ENCODE peak calls at places on chromosomes 11 and 22, in ten cellular contexts. P is ovary, E is SK-N-SH, L is K562, C is suprapubic skin, J is sigmoid colon, B is transverse colon, Z is A549, R is stomach, S is GM12878. X is an unnamed sample.

GRCh38 chr11:22244986-22245592 is 52.2 kb downstream of the ANO5 start:
- DNase-seq in P (peak; percentile 13), E (peak; percentile 18), L (no peak), C (no peak), J (no peak), B (peak; percentile 10), Z (peak; percentile 6), R (peak; percentile 47), S (no peak), X (no peak)

GRCh38 chr11:102172127-102172848 is 62.0 kb downstream of the YAP1 start:
- DNase-seq in P (no peak), E (no peak), L (no peak), C (no peak), J (no peak), B (no peak), Z (no peak), R (no peak), S (no peak), X (no peak)

GRCh38 chr11:134045799-134046635 is 22.9 kb upstream of the JAM3 start:
- DNase-seq in P (no peak), E (peak; percentile 84), L (no peak), C (peak; percentile 56), J (peak; percentile 83), B (no peak), Z (no peak), R (no peak), S (no peak), X (no peak)

GRCh38 chr22:27835446-27835845 is 33.9 kb upstream of the MN1 start:
- DNase-seq in P (no peak), E (no peak), L (no peak), C (peak; percentile 10), J (peak; percentile 24), B (no peak), Z (no peak), R (no peak), S (no peak), X (no peak)

GRCh38 chr11:48064306-48064705 is 83.9 kb downstream of the PTPRJ start:
- DNase-seq in P (peak; percentile 29), E (no peak), L (no peak), C (peak; percentile 17), J (no peak), B (no peak), Z (no peak), R (no peak), S (no peak), X (no peak)

GRCh38 chr11:117538731-117539130 is 211.1 kb downstream of the CEP164 start:
- DNase-seq in P (no peak), E (peak; percentile 76), L (no peak), C (no peak), J (peak; percentile 76), B (no peak), Z (no peak), R (no peak), S (no peak), X (no peak)

GRCh38 chr11:44071157-44071556 is 5.1 kb downstream of the ACCS start:
- DNase-seq in P (no peak), E (no peak), L (no peak), C (no peak), J (no peak), B (no peak), Z (no peak), R (no peak), S (no peak), X (no peak)

GRCh38 chr22:27179161-27179560 is 521.8 kb downstream of the MIAT start:
- DNase-seq in P (no peak), E (no peak), L (no peak), C (no peak), J (no peak), B (no peak), Z (no peak), R (no peak), S (no peak), X (no peak)

GRCh38 chr11:77112641-77113381 is 10.2 kb downstream of the OMP start:
- DNase-seq in P (no peak), E (no peak), L (no peak), C (no peak), J (no peak), B (no peak), Z (no peak), R (no peak), S (no peak), X (no peak)

GRCh38 chr11:123354371-123354770 is 75.7 kb upstream of the GRAMD1B start:
- DNase-seq in P (no peak), E (no peak), L (no peak), C (no peak), J (no peak), B (no peak), Z (no peak), R (no peak), S (no peak), X (no peak)

GRCh38 chr11:116576523-116576922 is 196.3 kb downstream of the BUD13 start:
- DNase-seq in P (no peak), E (no peak), L (no peak), C (no peak), J (no peak), B (no peak), Z (no peak), R (no peak), S (no peak), X (no peak)

DNA sequence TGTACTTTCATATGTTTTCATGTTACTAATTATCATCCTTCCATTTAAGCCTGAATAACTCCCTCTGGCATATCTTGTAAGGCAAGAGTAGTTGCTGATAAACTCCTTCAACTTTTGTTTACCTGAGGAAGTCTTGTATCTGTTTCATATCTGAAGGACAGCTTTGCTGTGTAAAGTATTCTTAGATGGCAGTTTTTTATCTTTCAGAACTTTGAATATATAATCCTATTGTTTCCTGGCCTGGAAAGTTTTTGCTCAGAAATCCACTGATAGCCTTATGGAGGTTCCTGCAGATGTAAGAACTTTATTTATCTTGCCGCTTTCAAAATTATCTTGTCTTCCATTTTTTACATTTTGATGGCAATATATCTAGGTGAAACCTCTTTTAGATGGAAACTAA is 69.1 kb downstream of the KCNQ1OT1 start:
- DNase-seq in P (no peak), E (no peak), L (no peak), C (no peak), J (no peak), B (no peak), Z (no peak), R (no peak), S (no peak), X (no peak)
- H3K9me3 ChIP-seq in P (no peaks in the 10 kb centered on the region), E (peaks cover 16% of the 10 kb centered on the region), L (peaks cover 8% of the 10 kb centered on the region), C (peaks cover 30% of the 10 kb centered on the region), J (peaks cover 7% of the 10 kb centered on the region), B (peaks cover 29% of the 10 kb centered on the region), Z (peaks cover 82% of the 10 kb centered on the region), R (peaks cover 15% of the 10 kb centered on the region), S (no peaks in the 10 kb centered on the region), X (peaks cover 44% of the 10 kb centered on the region)

DNA sequence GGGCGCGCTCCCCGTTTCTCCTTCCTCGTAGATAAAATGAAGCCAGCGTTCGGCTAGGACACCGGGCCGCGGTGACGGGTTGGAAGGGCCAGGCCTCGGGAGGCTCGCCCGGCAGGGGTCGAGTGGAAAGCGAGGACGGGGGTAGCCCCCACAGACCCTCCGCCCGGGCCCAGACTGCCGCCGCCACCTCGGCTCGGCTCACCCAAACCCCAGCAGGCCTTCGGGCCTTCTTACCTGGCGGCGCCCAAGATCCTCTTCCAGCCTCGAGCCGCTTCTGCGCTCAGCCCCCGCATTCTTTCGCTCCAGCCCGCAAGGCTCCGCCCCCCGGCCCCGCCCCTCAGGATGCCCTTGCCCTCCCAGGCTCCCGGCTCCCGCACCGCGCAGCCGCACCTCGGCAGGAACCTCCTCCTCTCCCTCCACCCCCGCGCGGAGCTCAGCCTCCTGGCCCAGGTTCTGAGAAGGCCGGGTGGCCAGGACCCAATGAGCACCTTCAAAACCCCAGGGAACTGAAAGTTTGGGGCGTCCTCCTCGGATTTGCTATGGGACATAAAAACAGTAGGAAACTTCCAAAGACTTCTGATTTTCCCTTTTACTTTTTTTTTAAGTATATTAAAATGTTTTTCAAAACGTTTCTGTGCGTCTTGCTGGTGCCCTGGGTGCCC is at the start of gene CD59:
- DNase-seq in P (peak; percentile 97), E (peak; percentile 97), L (peak; percentile 96), C (peak; percentile 98), J (peak; percentile 98), B (peak; percentile 98), Z (peak; percentile 93), R (peak; percentile 98), S (peak; percentile 54), X (peak; percentile 92)
- TF ChIP-seq EP300 in P (no peak), E (no peak), L (no peak), C (no peak), J (no peak), B (no peak), Z (no peak), R (no peak), S (no peak), X (peak; percentile 99)

GRCh38 chr11:27717377-27717776 is 17.1 kb upstream of the BDNF start:
- DNase-seq in P (no peak), E (peak; percentile 45), L (peak; percentile 22), C (no peak), J (no peak), B (no peak), Z (peak; percentile 58), R (no peak), S (no peak), X (no peak)

GRCh38 chr11:27718853-27719574 is 18.8 kb upstream of the BDNF start:
- DNase-seq in P (peak; percentile 21), E (peak; percentile 79), L (no peak), C (no peak), J (no peak), B (peak; percentile 12), Z (peak; percentile 55), R (no peak), S (no peak), X (no peak)

GRCh38 chr11:27717801-27718229 is 17.6 kb upstream of the BDNF start:
- DNase-seq in P (no peak), E (no peak), L (no peak), C (no peak), J (no peak), B (no peak), Z (no peak), R (no peak), S (no peak), X (no peak)

GRCh38 chr11:27719575-27719925 is 19.3 kb upstream of the BDNF start:
- DNase-seq in P (no peak), E (peak; percentile 52), L (no peak), C (no peak), J (no peak), B (no peak), Z (no peak), R (no peak), S (no peak), X (no peak)

GRCh38 chr11:27718346-27718852 is 18.1 kb upstream of the BDNF start:
- DNase-seq in P (no peak), E (peak; percentile 76), L (no peak), C (no peak), J (peak; percentile 69), B (peak; percentile 9), Z (peak; percentile 76), R (no peak), S (no peak), X (no peak)
- H3K4me3 ChIP-seq in P (no peak overlapping the region), E (peak overlapping the region; percentile 90), L (no peak overlapping the region), C (peak overlapping the region; percentile 48), J (peak overlapping the region; percentile 47), B (peak overlapping the region; percentile 25), Z (peak overlapping the region; percentile 88), R (peak overlapping the region; percentile 40), S (no peak overlapping the region), X (peak overlapping the region; percentile 44)

DNA sequence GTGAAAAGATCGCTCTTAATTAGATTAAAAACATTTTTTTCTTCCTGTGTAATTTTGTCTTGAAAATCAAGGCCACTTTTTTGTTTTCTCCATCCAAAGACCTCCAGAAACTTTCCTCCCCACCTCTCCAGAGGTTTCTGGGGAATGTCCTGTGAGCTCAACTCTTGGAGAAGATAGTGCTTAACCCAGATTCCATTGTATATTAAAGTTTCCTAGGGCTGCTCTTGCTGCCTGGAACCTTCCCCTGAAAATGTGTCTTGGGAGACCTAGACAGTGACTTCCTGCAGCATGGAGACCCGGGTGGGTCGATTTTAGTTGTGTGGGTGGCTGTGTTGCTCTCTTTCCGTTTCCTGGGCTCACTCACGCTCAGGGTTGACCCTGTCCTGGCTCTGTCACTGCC is 47.4 kb downstream of the KCNQ1OT1 start:
- DNase-seq in P (no peak), E (peak; percentile 18), L (no peak), C (no peak), J (no peak), B (no peak), Z (no peak), R (no peak), S (no peak), X (no peak)
- H3K9me3 ChIP-seq in P (peaks cover 3% of the 10 kb centered on the region), E (peaks cover 19% of the 10 kb centered on the region), L (peaks cover 32% of the 10 kb centered on the region), C (peaks cover 18% of the 10 kb centered on the region), J (peaks cover 39% of the 10 kb centered on the region), B (peaks cover 33% of the 10 kb centered on the region), Z (peaks cover 97% of the 10 kb centered on the region), R (peaks cover 8% of the 10 kb centered on the region), S (peaks cover 7% of the 10 kb centered on the region), X (peaks cover 33% of the 10 kb centered on the region)

X was measured in tibial nerve.